ENCODE peak calls at places on chromosomes 7 and 10, in eight cellular contexts. One of them, this sample, is unnamed.

GRCh38 chr10:107553470-107553869 is 389.0 kb upstream of the SORCS1 start:
- DNase-seq in WTC11: no peak
- DNase-seq in lower lobe of right lung: no peak
- DNase-seq in GM20000: no peak
- DNase-seq in HFFc6: no peak
- DNase-seq in heart right ventricle: no peak
- DNase-seq in fibroblast of pulmonary artery: peak
- DNase-seq in hepatocyte: no peak
- DNase-seq in this sample: no peak

GRCh38 chr7:55571534-55572377 is 546 bp downstream of the VOPP1 start:
- DNase-seq in lower lobe of right lung: peak
- DNase-seq in HFFc6: peak
- DNase-seq in WTC11: peak
- DNase-seq in GM20000: peak
- DNase-seq in hepatocyte: peak
- DNase-seq in fibroblast of pulmonary artery: peak
- DNase-seq in heart right ventricle: peak
- DNase-seq in this sample: peak

GRCh38 chr7:112668561-112668960 is 121.6 kb downstream of the TMEM168 start:
- DNase-seq in HFFc6: no peak
- DNase-seq in heart right ventricle: no peak
- DNase-seq in fibroblast of pulmonary artery: no peak
- DNase-seq in hepatocyte: no peak
- DNase-seq in WTC11: no peak
- DNase-seq in lower lobe of right lung: no peak
- DNase-seq in GM20000: no peak
- DNase-seq in this sample: no peak

GRCh38 chr10:92839191-92840085 is 8.9 kb upstream of the EXOC6 start:
- DNase-seq in heart right ventricle: peak
- DNase-seq in GM20000: peak
- DNase-seq in HFFc6: peak
- DNase-seq in lower lobe of right lung: peak
- DNase-seq in WTC11: peak
- DNase-seq in fibroblast of pulmonary artery: peak
- DNase-seq in hepatocyte: peak
- DNase-seq in this sample: no peak

GRCh38 chr7:22113041-22113440 is 167.3 kb upstream of the CDCA7L start:
- DNase-seq in heart right ventricle: no peak
- DNase-seq in HFFc6: no peak
- DNase-seq in WTC11: no peak
- DNase-seq in GM20000: no peak
- DNase-seq in fibroblast of pulmonary artery: no peak
- DNase-seq in hepatocyte: no peak
- DNase-seq in lower lobe of right lung: no peak
- DNase-seq in this sample: no peak

GRCh38 chr7:84364708-84365107 is 170.1 kb upstream of the SEMA3A start:
- DNase-seq in lower lobe of right lung: no peak
- DNase-seq in heart right ventricle: no peak
- DNase-seq in fibroblast of pulmonary artery: peak
- DNase-seq in GM20000: no peak
- DNase-seq in HFFc6: peak
- DNase-seq in hepatocyte: no peak
- DNase-seq in WTC11: no peak
- DNase-seq in this sample: no peak

GRCh38 chr7:82950436-82950835 is 212.2 kb downstream of the PCLO start:
- DNase-seq in hepatocyte: no peak
- DNase-seq in GM20000: no peak
- DNase-seq in lower lobe of right lung: no peak
- DNase-seq in fibroblast of pulmonary artery: no peak
- DNase-seq in WTC11: no peak
- DNase-seq in HFFc6: no peak
- DNase-seq in heart right ventricle: no peak
- DNase-seq in this sample: no peak

GRCh38 chr7:82010416-82010815 is 240.6 kb upstream of the HGF start:
- DNase-seq in lower lobe of right lung: no peak
- DNase-seq in GM20000: no peak
- DNase-seq in fibroblast of pulmonary artery: no peak
- DNase-seq in HFFc6: no peak
- DNase-seq in hepatocyte: no peak
- DNase-seq in heart right ventricle: no peak
- DNase-seq in WTC11: no peak
- DNase-seq in this sample: no peak

GRCh38 chr7:98745722-98746318 is 124.0 kb downstream of the TMEM130 start:
- DNase-seq in hepatocyte: peak
- DNase-seq in lower lobe of right lung: peak
- DNase-seq in GM20000: peak
- DNase-seq in heart right ventricle: peak
- DNase-seq in fibroblast of pulmonary artery: peak
- DNase-seq in WTC11: peak
- DNase-seq in HFFc6: peak
- DNase-seq in this sample: peak

GRCh38 chr10:112026438-112026837 is 157.1 kb downstream of the GPAM start:
- DNase-seq in heart right ventricle: no peak
- DNase-seq in GM20000: no peak
- DNase-seq in lower lobe of right lung: no peak
- DNase-seq in HFFc6: no peak
- DNase-seq in WTC11: peak
- DNase-seq in hepatocyte: no peak
- DNase-seq in fibroblast of pulmonary artery: no peak
- DNase-seq in this sample: no peak

GRCh38 chr7:94440460-94441039 is 45.9 kb downstream of the COL1A2 start:
- DNase-seq in heart right ventricle: no peak
- DNase-seq in fibroblast of pulmonary artery: peak
- DNase-seq in GM20000: no peak
- DNase-seq in HFFc6: no peak
- DNase-seq in WTC11: no peak
- DNase-seq in lower lobe of right lung: no peak
- DNase-seq in hepatocyte: peak
- DNase-seq in this sample: no peak

GRCh38 chr7:24123061-24123460 is 160.9 kb upstream of the NPY start:
- DNase-seq in WTC11: no peak
- DNase-seq in HFFc6: no peak
- DNase-seq in hepatocyte: no peak
- DNase-seq in lower lobe of right lung: no peak
- DNase-seq in GM20000: no peak
- DNase-seq in fibroblast of pulmonary artery: no peak
- DNase-seq in heart right ventricle: no peak
- DNase-seq in this sample: no peak

GRCh38 chr7:1884583-1885350 is 214.7 kb downstream of the ELFN1 start:
- DNase-seq in lower lobe of right lung: no peak
- DNase-seq in WTC11: no peak
- DNase-seq in fibroblast of pulmonary artery: no peak
- DNase-seq in GM20000: no peak
- DNase-seq in hepatocyte: no peak
- DNase-seq in heart right ventricle: no peak
- DNase-seq in HFFc6: peak
- DNase-seq in this sample: no peak

GRCh38 chr7:93029056-93029455 is 88.7 kb downstream of the SAMD9 start:
- DNase-seq in heart right ventricle: no peak
- DNase-seq in fibroblast of pulmonary artery: no peak
- DNase-seq in GM20000: no peak
- DNase-seq in hepatocyte: no peak
- DNase-seq in WTC11: no peak
- DNase-seq in lower lobe of right lung: no peak
- DNase-seq in HFFc6: no peak
- DNase-seq in this sample: no peak

GRCh38 chr7:33853361-33854062 is 51.8 kb upstream of the BMPER start:
- DNase-seq in hepatocyte: no peak
- DNase-seq in WTC11: no peak
- DNase-seq in heart right ventricle: no peak
- DNase-seq in HFFc6: peak
- DNase-seq in GM20000: no peak
- DNase-seq in lower lobe of right lung: no peak
- DNase-seq in fibroblast of pulmonary artery: peak
- DNase-seq in this sample: no peak

GRCh38 chr10:83343676-83344075 is 795.6 kb upstream of the GHITM start:
- DNase-seq in fibroblast of pulmonary artery: peak
- DNase-seq in GM20000: no peak
- DNase-seq in HFFc6: no peak
- DNase-seq in heart right ventricle: no peak
- DNase-seq in WTC11: no peak
- DNase-seq in hepatocyte: no peak
- DNase-seq in lower lobe of right lung: no peak
- DNase-seq in this sample: no peak

GRCh38 chr10:74079914-74080590 is 70.6 kb downstream of the AP3M1 start:
- DNase-seq in hepatocyte: no peak
- DNase-seq in HFFc6: no peak
- DNase-seq in heart right ventricle: no peak
- DNase-seq in fibroblast of pulmonary artery: peak
- DNase-seq in GM20000: no peak
- DNase-seq in WTC11: no peak
- DNase-seq in lower lobe of right lung: no peak
- DNase-seq in this sample: no peak

GRCh38 chr7:28093617-28094232 is 86.9 kb downstream of the JAZF1 start:
- DNase-seq in GM20000: peak
- DNase-seq in hepatocyte: peak
- DNase-seq in WTC11: peak
- DNase-seq in lower lobe of right lung: peak
- DNase-seq in HFFc6: peak
- DNase-seq in heart right ventricle: peak
- DNase-seq in fibroblast of pulmonary artery: peak
- DNase-seq in this sample: peak

GRCh38 chr7:82017334-82017943 is 247.6 kb upstream of the HGF start:
- DNase-seq in heart right ventricle: no peak
- DNase-seq in hepatocyte: peak
- DNase-seq in GM20000: no peak
- DNase-seq in fibroblast of pulmonary artery: peak
- DNase-seq in WTC11: no peak
- DNase-seq in lower lobe of right lung: no peak
- DNase-seq in HFFc6: peak
- DNase-seq in this sample: no peak

GRCh38 chr10:93462881-93463280 is 19.3 kb downstream of the MYOF start:
- DNase-seq in WTC11: no peak
- DNase-seq in heart right ventricle: no peak
- DNase-seq in HFFc6: peak
- DNase-seq in hepatocyte: no peak
- DNase-seq in GM20000: no peak
- DNase-seq in lower lobe of right lung: peak
- DNase-seq in fibroblast of pulmonary artery: peak
- DNase-seq in this sample: no peak

DNA sequence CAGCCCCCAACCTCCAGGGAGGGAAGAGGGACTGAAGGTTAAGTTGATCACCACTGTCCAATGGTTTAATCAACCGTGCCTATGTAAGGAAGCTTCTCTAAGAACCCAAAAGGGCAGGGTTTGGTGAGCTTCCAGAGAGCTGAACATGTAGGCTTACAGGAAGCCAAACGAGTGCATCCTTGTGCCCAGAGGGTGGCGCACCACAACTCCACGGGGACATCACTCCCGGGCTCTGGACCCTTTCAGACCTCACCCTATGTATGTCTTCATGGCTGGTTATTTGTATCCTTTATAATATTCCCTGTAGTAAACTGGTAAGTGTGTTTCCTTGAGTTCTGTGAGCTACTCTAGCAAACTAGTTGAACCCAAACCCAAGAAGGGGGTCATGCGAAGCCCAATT is 11.5 kb upstream of the NFKB2 start:
- DNase-seq in lower lobe of right lung: no peak
- DNase-seq in WTC11: peak
- DNase-seq in GM20000: no peak
- DNase-seq in fibroblast of pulmonary artery: peak
- DNase-seq in heart right ventricle: no peak
- DNase-seq in hepatocyte: no peak
- DNase-seq in HFFc6: no peak
- DNase-seq in this sample: no peak
- TF ChIP-seq CTCF in lower lobe of right lung: no peak
- TF ChIP-seq CTCF in WTC11: no peak
- TF ChIP-seq CTCF in GM20000: no peak
- TF ChIP-seq CTCF in fibroblast of pulmonary artery: peak
- TF ChIP-seq CTCF in heart right ventricle: no peak
- TF ChIP-seq CTCF in hepatocyte: peak
- TF ChIP-seq CTCF in HFFc6: peak
- TF ChIP-seq CTCF in this sample: peak

GRCh38 chr7:41336455-41336952 is 366.4 kb downstream of the INHBA start:
- DNase-seq in hepatocyte: no peak
- DNase-seq in heart right ventricle: no peak
- DNase-seq in WTC11: no peak
- DNase-seq in GM20000: no peak
- DNase-seq in lower lobe of right lung: no peak
- DNase-seq in fibroblast of pulmonary artery: no peak
- DNase-seq in HFFc6: no peak
- DNase-seq in this sample: no peak
- TF ChIP-seq CTCF in hepatocyte: no peak
- TF ChIP-seq CTCF in heart right ventricle: no peak
- TF ChIP-seq CTCF in WTC11: no peak
- TF ChIP-seq CTCF in GM20000: no peak
- TF ChIP-seq CTCF in lower lobe of right lung: no peak
- TF ChIP-seq CTCF in fibroblast of pulmonary artery: no peak
- TF ChIP-seq CTCF in HFFc6: no peak
- TF ChIP-seq CTCF in this sample: no peak

DNA sequence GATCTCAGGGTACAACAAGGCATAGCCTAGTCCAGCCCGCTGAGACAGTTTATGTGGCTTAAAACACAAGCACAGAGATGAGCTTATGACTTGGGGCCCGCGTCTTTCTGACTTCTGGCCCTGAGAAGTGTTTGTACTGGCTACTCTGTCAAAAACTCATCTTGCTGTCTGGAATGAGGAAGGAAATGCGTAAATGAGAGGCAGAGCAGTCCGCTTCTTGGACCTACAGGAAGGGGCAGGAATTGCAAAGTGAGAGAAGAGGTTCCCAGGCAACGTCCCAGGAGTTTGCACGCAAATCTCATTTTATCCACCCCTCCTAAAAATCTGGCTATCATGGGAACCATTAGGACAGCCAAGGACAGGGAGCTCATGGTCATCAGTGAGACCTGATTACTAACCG is 5.5 kb downstream of the ANXA11 start:
- DNase-seq in heart right ventricle: peak
- DNase-seq in fibroblast of pulmonary artery: peak
- DNase-seq in lower lobe of right lung: no peak
- DNase-seq in GM20000: no peak
- DNase-seq in HFFc6: peak
- DNase-seq in hepatocyte: peak
- DNase-seq in WTC11: no peak
- DNase-seq in this sample: no peak
- TF ChIP-seq CTCF in heart right ventricle: peak
- TF ChIP-seq CTCF in fibroblast of pulmonary artery: peak
- TF ChIP-seq CTCF in lower lobe of right lung: peak
- TF ChIP-seq CTCF in GM20000: no peak
- TF ChIP-seq CTCF in HFFc6: peak
- TF ChIP-seq CTCF in hepatocyte: no peak
- TF ChIP-seq CTCF in WTC11: no peak
- TF ChIP-seq CTCF in this sample: no peak

DNA sequence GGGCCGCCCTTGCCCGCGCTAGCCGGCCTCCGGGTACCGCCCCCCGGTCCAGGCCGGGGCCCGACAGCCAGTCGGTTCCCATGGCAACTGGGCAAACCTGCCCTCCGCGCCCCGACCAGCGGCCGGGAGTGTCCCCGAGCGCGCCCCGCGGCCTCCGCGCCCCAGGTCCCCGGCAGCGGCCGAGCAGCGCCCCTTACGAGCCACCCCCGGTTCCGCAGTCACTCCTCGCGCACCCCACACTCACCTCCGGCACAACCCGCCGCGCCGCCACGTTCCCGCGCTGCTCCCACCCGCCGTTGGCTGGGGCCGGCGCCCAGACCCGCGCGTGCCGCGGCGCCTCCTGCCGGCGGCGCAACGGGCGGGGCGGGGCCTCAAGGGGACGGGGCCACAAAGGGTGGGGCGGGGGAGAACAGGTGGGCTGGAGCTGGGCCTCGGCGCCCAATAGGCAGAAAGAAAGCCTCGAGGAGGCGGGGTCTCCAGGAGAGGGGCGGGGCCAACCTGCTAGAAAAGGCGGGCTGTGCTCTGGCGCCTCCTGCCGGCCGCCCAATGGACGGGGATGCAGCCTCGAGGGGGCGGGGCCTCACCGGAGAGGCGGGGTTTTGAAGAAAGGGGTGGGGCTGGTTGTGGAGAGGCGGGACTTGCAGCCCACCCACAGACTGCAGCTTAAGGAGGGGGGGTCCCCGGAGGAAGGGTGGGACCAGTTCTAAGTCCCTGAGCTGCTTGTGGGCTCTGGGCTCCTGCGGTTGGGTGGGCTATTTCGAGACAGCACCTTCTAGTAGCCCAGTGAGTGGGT is at the start of gene RADIL:
- DNase-seq in GM20000: peak
- DNase-seq in HFFc6: peak
- DNase-seq in hepatocyte: peak
- DNase-seq in fibroblast of pulmonary artery: peak
- DNase-seq in lower lobe of right lung: peak
- DNase-seq in WTC11: peak
- DNase-seq in heart right ventricle: peak
- DNase-seq in this sample: peak
- TF ChIP-seq CTCF in GM20000: peak
- TF ChIP-seq CTCF in HFFc6: peak
- TF ChIP-seq CTCF in hepatocyte: peak
- TF ChIP-seq CTCF in fibroblast of pulmonary artery: peak
- TF ChIP-seq CTCF in lower lobe of right lung: peak
- TF ChIP-seq CTCF in WTC11: peak
- TF ChIP-seq CTCF in heart right ventricle: peak
- TF ChIP-seq CTCF in this sample: peak

This sample was measured in GM13976.